ENCODE peak calls at places on chromosomes 6 and 20, in nine cellular contexts. One of them, this sample, is unnamed.

GRCh38 chr6:141988954-141989705 is 143.6 kb upstream of the GJE1 start:
- DNase-seq in left ventricle myocardium inferior: no peak
- DNase-seq in pancreas: no peak
- DNase-seq in GM06990: peak
- DNase-seq in heart left ventricle: no peak
- DNase-seq in AG04450: peak
- DNase-seq in esophagus squamous epithelium: no peak
- DNase-seq in fibroblast of the aortic adventitia: peak
- DNase-seq in progenitor cell of endocrine pancreas: no peak
- DNase-seq in this sample: peak

GRCh38 chr20:16801919-16802651 is 53.9 kb downstream of the OTOR start:
- DNase-seq in left ventricle myocardium inferior: peak
- DNase-seq in pancreas: peak
- DNase-seq in GM06990: no peak
- DNase-seq in heart left ventricle: peak
- DNase-seq in AG04450: peak
- DNase-seq in esophagus squamous epithelium: no peak
- DNase-seq in fibroblast of the aortic adventitia: peak
- DNase-seq in progenitor cell of endocrine pancreas: peak
- DNase-seq in this sample: peak

GRCh38 chr6:30935018-30935417 is 3.0 kb upstream of the SFTA2 start:
- DNase-seq in left ventricle myocardium inferior: no peak
- DNase-seq in pancreas: no peak
- DNase-seq in GM06990: no peak
- DNase-seq in heart left ventricle: no peak
- DNase-seq in AG04450: no peak
- DNase-seq in esophagus squamous epithelium: no peak
- DNase-seq in fibroblast of the aortic adventitia: peak
- DNase-seq in progenitor cell of endocrine pancreas: no peak
- DNase-seq in this sample: no peak

GRCh38 chr20:51284161-51284560 is 258.4 kb downstream of the NFATC2 start:
- DNase-seq in left ventricle myocardium inferior: no peak
- DNase-seq in pancreas: no peak
- DNase-seq in GM06990: no peak
- DNase-seq in heart left ventricle: no peak
- DNase-seq in AG04450: no peak
- DNase-seq in esophagus squamous epithelium: no peak
- DNase-seq in fibroblast of the aortic adventitia: no peak
- DNase-seq in progenitor cell of endocrine pancreas: no peak
- DNase-seq in this sample: peak

GRCh38 chr6:11762782-11763459 is 15.7 kb downstream of the ADTRP start:
- DNase-seq in left ventricle myocardium inferior: no peak
- DNase-seq in pancreas: no peak
- DNase-seq in GM06990: no peak
- DNase-seq in heart left ventricle: no peak
- DNase-seq in AG04450: no peak
- DNase-seq in esophagus squamous epithelium: no peak
- DNase-seq in fibroblast of the aortic adventitia: peak
- DNase-seq in progenitor cell of endocrine pancreas: no peak
- DNase-seq in this sample: no peak

GRCh38 chr6:10964684-10965083 is 77.8 kb downstream of the SYCP2L start:
- DNase-seq in left ventricle myocardium inferior: no peak
- DNase-seq in pancreas: no peak
- DNase-seq in GM06990: no peak
- DNase-seq in heart left ventricle: no peak
- DNase-seq in AG04450: no peak
- DNase-seq in esophagus squamous epithelium: no peak
- DNase-seq in fibroblast of the aortic adventitia: no peak
- DNase-seq in progenitor cell of endocrine pancreas: no peak
- DNase-seq in this sample: no peak

GRCh38 chr6:110618591-110619267 is 142.3 kb upstream of the SLC22A16 start:
- DNase-seq in left ventricle myocardium inferior: no peak
- DNase-seq in pancreas: no peak
- DNase-seq in GM06990: no peak
- DNase-seq in heart left ventricle: no peak
- DNase-seq in AG04450: no peak
- DNase-seq in esophagus squamous epithelium: no peak
- DNase-seq in fibroblast of the aortic adventitia: peak
- DNase-seq in progenitor cell of endocrine pancreas: no peak
- DNase-seq in this sample: peak

GRCh38 chr6:106141441-106142237 is 55.5 kb downstream of the PRDM1 start:
- DNase-seq in left ventricle myocardium inferior: no peak
- DNase-seq in pancreas: no peak
- DNase-seq in GM06990: peak
- DNase-seq in heart left ventricle: no peak
- DNase-seq in AG04450: no peak
- DNase-seq in esophagus squamous epithelium: no peak
- DNase-seq in fibroblast of the aortic adventitia: no peak
- DNase-seq in progenitor cell of endocrine pancreas: no peak
- DNase-seq in this sample: no peak

GRCh38 chr6:124955108-124955851 is 7.0 kb upstream of the RNF217 start:
- DNase-seq in left ventricle myocardium inferior: no peak
- DNase-seq in pancreas: no peak
- DNase-seq in GM06990: no peak
- DNase-seq in heart left ventricle: no peak
- DNase-seq in AG04450: no peak
- DNase-seq in esophagus squamous epithelium: no peak
- DNase-seq in fibroblast of the aortic adventitia: peak
- DNase-seq in progenitor cell of endocrine pancreas: no peak
- DNase-seq in this sample: no peak

GRCh38 chr20:46312075-46312944 is 4.0 kb upstream of the CDH22 start:
- DNase-seq in left ventricle myocardium inferior: no peak
- DNase-seq in pancreas: no peak
- DNase-seq in GM06990: no peak
- DNase-seq in heart left ventricle: no peak
- DNase-seq in AG04450: no peak
- DNase-seq in esophagus squamous epithelium: no peak
- DNase-seq in fibroblast of the aortic adventitia: no peak
- DNase-seq in progenitor cell of endocrine pancreas: peak
- DNase-seq in this sample: no peak

GRCh38 chr20:41300383-41300782 is 17.1 kb downstream of the ZHX3 start:
- DNase-seq in left ventricle myocardium inferior: no peak
- DNase-seq in pancreas: no peak
- DNase-seq in GM06990: no peak
- DNase-seq in heart left ventricle: no peak
- DNase-seq in AG04450: no peak
- DNase-seq in esophagus squamous epithelium: no peak
- DNase-seq in fibroblast of the aortic adventitia: no peak
- DNase-seq in progenitor cell of endocrine pancreas: no peak
- DNase-seq in this sample: no peak

GRCh38 chr6:124917769-124918168 is 44.5 kb upstream of the RNF217 start:
- DNase-seq in left ventricle myocardium inferior: no peak
- DNase-seq in pancreas: no peak
- DNase-seq in GM06990: no peak
- DNase-seq in heart left ventricle: no peak
- DNase-seq in AG04450: no peak
- DNase-seq in esophagus squamous epithelium: no peak
- DNase-seq in fibroblast of the aortic adventitia: no peak
- DNase-seq in progenitor cell of endocrine pancreas: no peak
- DNase-seq in this sample: no peak

GRCh38 chr20:45118028-45118427 is 3.1 kb upstream of the WFDC5 start:
- DNase-seq in left ventricle myocardium inferior: no peak
- DNase-seq in pancreas: no peak
- DNase-seq in GM06990: no peak
- DNase-seq in heart left ventricle: no peak
- DNase-seq in AG04450: no peak
- DNase-seq in esophagus squamous epithelium: no peak
- DNase-seq in fibroblast of the aortic adventitia: no peak
- DNase-seq in progenitor cell of endocrine pancreas: no peak
- DNase-seq in this sample: no peak

GRCh38 chr6:15427360-15428070 is 181.6 kb downstream of the JARID2 start:
- DNase-seq in left ventricle myocardium inferior: no peak
- DNase-seq in pancreas: no peak
- DNase-seq in GM06990: no peak
- DNase-seq in heart left ventricle: no peak
- DNase-seq in AG04450: no peak
- DNase-seq in esophagus squamous epithelium: no peak
- DNase-seq in fibroblast of the aortic adventitia: no peak
- DNase-seq in progenitor cell of endocrine pancreas: no peak
- DNase-seq in this sample: no peak

GRCh38 chr20:4962257-4962855 is 39.0 kb downstream of the SLC23A2 start:
- DNase-seq in left ventricle myocardium inferior: no peak
- DNase-seq in pancreas: no peak
- DNase-seq in GM06990: no peak
- DNase-seq in heart left ventricle: no peak
- DNase-seq in AG04450: no peak
- DNase-seq in esophagus squamous epithelium: no peak
- DNase-seq in fibroblast of the aortic adventitia: no peak
- DNase-seq in progenitor cell of endocrine pancreas: no peak
- DNase-seq in this sample: no peak

DNA sequence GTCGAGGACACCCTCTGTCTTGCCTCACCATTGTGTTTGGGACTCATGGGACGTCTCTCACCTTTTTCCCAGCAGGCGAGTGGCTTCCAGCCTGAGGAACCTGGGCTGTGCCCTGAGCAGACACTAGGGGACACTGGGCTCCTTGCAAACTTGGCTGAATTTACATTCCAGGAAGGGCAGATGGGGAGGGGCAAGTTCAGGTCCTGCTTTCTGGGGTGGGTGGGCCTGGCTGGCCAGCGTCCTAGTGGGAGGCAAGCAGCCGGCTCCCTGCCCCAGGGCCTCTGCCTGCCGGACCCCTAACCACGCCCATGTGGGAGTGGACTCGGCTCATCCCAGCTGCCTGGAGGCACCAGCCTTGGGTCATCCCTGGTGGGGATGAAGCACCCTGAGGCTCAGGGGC is 48.2 kb upstream of the MLN start:
- DNase-seq in left ventricle myocardium inferior: no peak
- DNase-seq in pancreas: no peak
- DNase-seq in GM06990: no peak
- DNase-seq in heart left ventricle: peak
- DNase-seq in AG04450: no peak
- DNase-seq in esophagus squamous epithelium: no peak
- DNase-seq in fibroblast of the aortic adventitia: no peak
- DNase-seq in progenitor cell of endocrine pancreas: peak
- DNase-seq in this sample: no peak
- TF ChIP-seq CTCF in left ventricle myocardium inferior: peak
- TF ChIP-seq CTCF in pancreas: no peak
- TF ChIP-seq CTCF in GM06990: peak
- TF ChIP-seq CTCF in heart left ventricle: peak
- TF ChIP-seq CTCF in AG04450: peak
- TF ChIP-seq CTCF in esophagus squamous epithelium: no peak
- TF ChIP-seq CTCF in fibroblast of the aortic adventitia: peak
- TF ChIP-seq CTCF in progenitor cell of endocrine pancreas: peak
- TF ChIP-seq CTCF in this sample: peak

GRCh38 chr20:13325796-13326340 is 104.8 kb downstream of the ISM1 start:
- DNase-seq in left ventricle myocardium inferior: no peak
- DNase-seq in pancreas: no peak
- DNase-seq in GM06990: no peak
- DNase-seq in heart left ventricle: no peak
- DNase-seq in AG04450: no peak
- DNase-seq in esophagus squamous epithelium: no peak
- DNase-seq in fibroblast of the aortic adventitia: no peak
- DNase-seq in progenitor cell of endocrine pancreas: no peak
- DNase-seq in this sample: no peak

GRCh38 chr20:13322621-13323020 is 101.5 kb downstream of the ISM1 start:
- DNase-seq in left ventricle myocardium inferior: no peak
- DNase-seq in pancreas: no peak
- DNase-seq in GM06990: no peak
- DNase-seq in heart left ventricle: no peak
- DNase-seq in AG04450: no peak
- DNase-seq in esophagus squamous epithelium: no peak
- DNase-seq in fibroblast of the aortic adventitia: no peak
- DNase-seq in progenitor cell of endocrine pancreas: no peak
- DNase-seq in this sample: no peak

GRCh38 chr20:13322198-13322597 is 101.1 kb downstream of the ISM1 start:
- DNase-seq in left ventricle myocardium inferior: no peak
- DNase-seq in pancreas: no peak
- DNase-seq in GM06990: no peak
- DNase-seq in heart left ventricle: no peak
- DNase-seq in AG04450: no peak
- DNase-seq in esophagus squamous epithelium: no peak
- DNase-seq in fibroblast of the aortic adventitia: no peak
- DNase-seq in progenitor cell of endocrine pancreas: no peak
- DNase-seq in this sample: no peak

GRCh38 chr20:13321416-13321815 is 100.3 kb downstream of the ISM1 start:
- DNase-seq in left ventricle myocardium inferior: no peak
- DNase-seq in pancreas: no peak
- DNase-seq in GM06990: no peak
- DNase-seq in heart left ventricle: no peak
- DNase-seq in AG04450: no peak
- DNase-seq in esophagus squamous epithelium: no peak
- DNase-seq in fibroblast of the aortic adventitia: no peak
- DNase-seq in progenitor cell of endocrine pancreas: no peak
- DNase-seq in this sample: no peak

GRCh38 chr20:13325033-13325432 is 104.0 kb downstream of the ISM1 start:
- DNase-seq in left ventricle myocardium inferior: no peak
- DNase-seq in pancreas: no peak
- DNase-seq in GM06990: no peak
- DNase-seq in heart left ventricle: no peak
- DNase-seq in AG04450: no peak
- DNase-seq in esophagus squamous epithelium: no peak
- DNase-seq in fibroblast of the aortic adventitia: peak
- DNase-seq in progenitor cell of endocrine pancreas: no peak
- DNase-seq in this sample: peak
- TF ChIP-seq CTCF in left ventricle myocardium inferior: peak
- TF ChIP-seq CTCF in pancreas: no peak
- TF ChIP-seq CTCF in GM06990: peak
- TF ChIP-seq CTCF in heart left ventricle: peak
- TF ChIP-seq CTCF in AG04450: peak
- TF ChIP-seq CTCF in esophagus squamous epithelium: no peak
- TF ChIP-seq CTCF in fibroblast of the aortic adventitia: peak
- TF ChIP-seq CTCF in progenitor cell of endocrine pancreas: peak
- TF ChIP-seq CTCF in this sample: peak

GRCh38 chr6:43355862-43356590 is 13.4 kb downstream of the ZNF318 start:
- DNase-seq in left ventricle myocardium inferior: no peak
- DNase-seq in pancreas: no peak
- DNase-seq in GM06990: no peak
- DNase-seq in heart left ventricle: no peak
- DNase-seq in AG04450: no peak
- DNase-seq in esophagus squamous epithelium: no peak
- DNase-seq in fibroblast of the aortic adventitia: peak
- DNase-seq in progenitor cell of endocrine pancreas: no peak
- DNase-seq in this sample: peak
- TF ChIP-seq CTCF in left ventricle myocardium inferior: peak
- TF ChIP-seq CTCF in pancreas: peak
- TF ChIP-seq CTCF in GM06990: peak
- TF ChIP-seq CTCF in heart left ventricle: peak
- TF ChIP-seq CTCF in AG04450: peak
- TF ChIP-seq CTCF in esophagus squamous epithelium: peak
- TF ChIP-seq CTCF in fibroblast of the aortic adventitia: peak
- TF ChIP-seq CTCF in progenitor cell of endocrine pancreas: peak
- TF ChIP-seq CTCF in this sample: peak

GRCh38 chr6:148528292-148528691 is 185.7 kb downstream of the SASH1 start:
- DNase-seq in left ventricle myocardium inferior: no peak
- DNase-seq in pancreas: no peak
- DNase-seq in GM06990: no peak
- DNase-seq in heart left ventricle: no peak
- DNase-seq in AG04450: no peak
- DNase-seq in esophagus squamous epithelium: no peak
- DNase-seq in fibroblast of the aortic adventitia: peak
- DNase-seq in progenitor cell of endocrine pancreas: no peak
- DNase-seq in this sample: no peak
- TF ChIP-seq CTCF in left ventricle myocardium inferior: no peak
- TF ChIP-seq CTCF in pancreas: no peak
- TF ChIP-seq CTCF in GM06990: no peak
- TF ChIP-seq CTCF in heart left ventricle: peak
- TF ChIP-seq CTCF in AG04450: peak
- TF ChIP-seq CTCF in esophagus squamous epithelium: no peak
- TF ChIP-seq CTCF in fibroblast of the aortic adventitia: peak
- TF ChIP-seq CTCF in progenitor cell of endocrine pancreas: peak
- TF ChIP-seq CTCF in this sample: peak

This sample was measured in HFFc6.